ENCODE peak calls at places on chromosomes 12 and 14, in four cellular contexts. P is activated T-helper 1 cell treated with anti-CD3 and anti-CD28 coated beads, Interleukin-2, amount 50 U/mL, for 16 hours; O is islet precursor cell; H is progenitor cell of endocrine pancreas. A is an unnamed sample.
A peak's percentile ranks its signal among the peaks of the same experiment; 100 is the strongest.

GRCh38 chr14:34465069-34465859 is 3.2 kb upstream of the SPTSSA start:
- DNase-seq in P (no peak), O (no peak), H (no peak), A (no peak)

GRCh38 chr12:121626087-121626852 is at the start of gene ORAI1:
- DNase-seq in P (peak; percentile 91), O (peak; percentile 99), H (peak; percentile 96), A (peak; percentile 100)

GRCh38 chr12:63918788-63919300 is 74.3 kb downstream of the SRGAP1 start:
- DNase-seq in P (no peak), O (no peak), H (no peak), A (no peak)

GRCh38 chr14:68379510-68380303 is 413.2 kb downstream of the ZFP36L1 start:
- DNase-seq in P (no peak), O (no peak), H (no peak), A (no peak)

GRCh38 chr14:50335389-50335788 is 23.3 kb downstream of the DMAC2L start:
- DNase-seq in P (no peak), O (peak; percentile 88), H (no peak), A (peak; percentile 78)

GRCh38 chr14:71358209-71358931 is 451.1 kb downstream of the PCNX1 start:
- DNase-seq in P (no peak), O (no peak), H (no peak), A (no peak)

GRCh38 chr12:88816201-88816600 is 235.9 kb upstream of the KITLG start:
- DNase-seq in P (no peak), O (no peak), H (no peak), A (no peak)

GRCh38 chr12:1662761-1663439 is 28.0 kb upstream of the ADIPOR2 start:
- DNase-seq in P (no peak), O (peak; percentile 95), H (peak; percentile 70), A (peak; percentile 99)

GRCh38 chr14:96038920-96039632 is at the start of gene C14orf132:
- DNase-seq in P (peak; percentile 18), O (peak; percentile 82), H (peak; percentile 54), A (peak; percentile 88)

GRCh38 chr12:46933947-46934346 is 108.2 kb upstream of the SLC38A4 start:
- DNase-seq in P (no peak), O (no peak), H (no peak), A (no peak)

GRCh38 chr12:27243006-27243405 is 1.1 kb upstream of the STK38L start:
- DNase-seq in P (no peak), O (no peak), H (no peak), A (no peak)

GRCh38 chr14:86055512-86055911 is 525.6 kb downstream of the FLRT2 start:
- DNase-seq in P (no peak), O (no peak), H (no peak), A (no peak)

GRCh38 chr12:19451196-19451595 is 11.9 kb downstream of the AEBP2 start:
- DNase-seq in P (no peak), O (peak; percentile 85), H (no peak), A (peak; percentile 65)

GRCh38 chr12:115916910-115917668 is 360.4 kb downstream of the MED13L start:
- DNase-seq in P (peak; percentile 71), O (peak; percentile 89), H (peak; percentile 87), A (peak; percentile 98)

GRCh38 chr12:54253240-54253639 is 26.7 kb downstream of the CBX5 start:
- DNase-seq in P (no peak), O (no peak), H (no peak), A (no peak)

GRCh38 chr14:68951051-68951797 is 27.9 kb downstream of the ACTN1 start:
- DNase-seq in P (no peak), O (peak; percentile 94), H (no peak), A (no peak)